ENCODE peak calls at places on chromosome 11, in ten cellular contexts. N is tibial artery, H is BJ, R is GM12865, Y is colonic mucosa, Z is breast epithelium, G is heart right ventricle, M is transverse colon, F is lung, Q is body of pancreas. L is an unnamed sample.

GRCh38 chr11:75384438-75385080 is 14.8 kb upstream of the RPS3 start:
- DNase-seq in G (peak; percentile 70), Z (peak; percentile 55), Y (peak; percentile 89), H (no peak), N (peak; percentile 81), Q (peak; percentile 82), R (peak; percentile 73), F (peak; percentile 72), M (peak; percentile 85), L (peak; percentile 54)

GRCh38 chr11:126336065-126336464 is 19.4 kb upstream of the ST3GAL4 start:
- DNase-seq in Q (no peak), F (no peak), N (no peak), Z (no peak), R (no peak), H (no peak), M (no peak), G (no peak), Y (no peak), L (peak; percentile 71)

GRCh38 chr11:134287561-134287960 is 11.4 kb downstream of the GLB1L3 start:
- DNase-seq in Q (no peak), F (no peak), N (no peak), R (no peak), H (no peak), G (no peak), Y (no peak), M (no peak), Z (no peak), L (no peak)

GRCh38 chr11:104098555-104098954 is 62.1 kb downstream of the DDI1 start:
- DNase-seq in Z (no peak), H (no peak), Y (no peak), F (no peak), R (no peak), G (no peak), Q (no peak), M (no peak), N (no peak), L (no peak)

GRCh38 chr11:117225553-117226170 is 6.2 kb downstream of the PCSK7 start:
- DNase-seq in G (no peak), Z (no peak), N (no peak), H (no peak), R (no peak), M (peak; percentile 9), F (no peak), Q (no peak), Y (no peak), L (no peak)

GRCh38 chr11:48022445-48022844 is 42.1 kb downstream of the PTPRJ start:
- DNase-seq in H (no peak), Q (no peak), R (no peak), M (no peak), F (no peak), G (no peak), Z (no peak), N (no peak), Y (no peak), L (no peak)

GRCh38 chr11:11163256-11163655 is 189.8 kb downstream of the CSNK2A3 start:
- DNase-seq in Y (no peak), M (no peak), F (no peak), Q (no peak), R (no peak), H (no peak), Z (no peak), G (no peak), N (no peak), L (no peak)

GRCh38 chr11:27698872-27699241 is 1.4 kb downstream of the BDNF start:
- DNase-seq in G (peak; percentile 77), Y (peak; percentile 76), F (peak; percentile 66), R (peak; percentile 78), Q (peak; percentile 80), H (peak; percentile 49), Z (peak; percentile 50), M (peak; percentile 66), N (peak; percentile 88), L (peak; percentile 70)

GRCh38 chr11:122696662-122697061 is 41.1 kb downstream of the UBASH3B start:
- DNase-seq in Z (no peak), Y (no peak), G (no peak), F (no peak), R (peak; percentile 33), M (no peak), Q (no peak), H (no peak), N (no peak), L (peak; percentile 88)

GRCh38 chr11:289706-290620 is 1.0 kb downstream of the PGGHG start:
- DNase-seq in H (no peak), N (peak; percentile 67), F (no peak), Z (no peak), G (no peak), Y (no peak), Q (peak; percentile 12), R (no peak), M (peak; percentile 13), L (no peak)
- H3K4me3 ChIP-seq in H (peak overlapping the region; percentile 41), N (peak overlapping the region; percentile 69), F (no peak overlapping the region), Z (peak overlapping the region; percentile 97), G (peak overlapping the region; percentile 71), Y (peak overlapping the region; percentile 73), Q (peak overlapping the region; percentile 8), R (peak overlapping the region; percentile 51), M (peak overlapping the region; percentile 79), L (peak overlapping the region; percentile 47)

DNA sequence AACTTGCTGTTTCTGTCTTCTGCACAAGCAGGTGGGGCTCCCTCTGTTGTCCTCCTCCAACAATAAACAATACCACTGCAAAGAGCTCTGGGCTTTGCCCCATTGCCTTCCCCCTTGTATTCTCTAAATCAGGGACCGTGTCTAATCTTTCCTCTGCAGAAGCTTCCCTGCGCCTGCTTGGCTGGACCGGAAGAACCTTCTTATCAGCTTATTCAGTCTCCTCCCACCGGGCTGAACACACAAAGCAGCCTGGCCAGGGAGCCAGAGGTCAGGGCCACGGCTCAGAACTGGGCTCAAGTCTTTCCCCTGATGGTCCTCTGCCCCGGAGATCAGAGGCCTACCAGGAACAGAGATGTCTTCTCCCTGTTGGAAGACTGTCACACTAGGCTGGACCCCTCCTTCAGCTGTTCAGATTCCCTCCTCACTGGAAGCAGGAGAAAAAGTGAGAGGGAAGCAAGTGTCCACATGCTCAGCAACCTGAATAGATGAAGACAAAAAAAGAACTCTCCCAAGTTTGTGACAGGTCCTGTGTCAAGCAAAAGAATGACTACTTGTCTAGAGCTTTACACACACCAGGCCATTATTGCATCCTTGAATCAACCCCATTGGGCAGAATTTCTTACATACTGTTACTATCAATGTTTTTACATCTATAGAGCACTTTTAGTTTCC is 63.7 kb downstream of the RAB30 start:
- DNase-seq in Q (peak; percentile 74), Y (peak; percentile 76), M (peak; percentile 68), N (peak; percentile 67), Z (no peak), H (no peak), R (peak; percentile 63), F (peak; percentile 38), G (peak; percentile 73), L (no peak)
- H3K4me3 ChIP-seq in Q (no peak overlapping the region), Y (no peak overlapping the region), M (peak overlapping the region; percentile 8), N (no peak overlapping the region), Z (no peak overlapping the region), H (no peak overlapping the region), R (peak overlapping the region; percentile 29), F (no peak overlapping the region), G (no peak overlapping the region), L (no peak overlapping the region)

DNA sequence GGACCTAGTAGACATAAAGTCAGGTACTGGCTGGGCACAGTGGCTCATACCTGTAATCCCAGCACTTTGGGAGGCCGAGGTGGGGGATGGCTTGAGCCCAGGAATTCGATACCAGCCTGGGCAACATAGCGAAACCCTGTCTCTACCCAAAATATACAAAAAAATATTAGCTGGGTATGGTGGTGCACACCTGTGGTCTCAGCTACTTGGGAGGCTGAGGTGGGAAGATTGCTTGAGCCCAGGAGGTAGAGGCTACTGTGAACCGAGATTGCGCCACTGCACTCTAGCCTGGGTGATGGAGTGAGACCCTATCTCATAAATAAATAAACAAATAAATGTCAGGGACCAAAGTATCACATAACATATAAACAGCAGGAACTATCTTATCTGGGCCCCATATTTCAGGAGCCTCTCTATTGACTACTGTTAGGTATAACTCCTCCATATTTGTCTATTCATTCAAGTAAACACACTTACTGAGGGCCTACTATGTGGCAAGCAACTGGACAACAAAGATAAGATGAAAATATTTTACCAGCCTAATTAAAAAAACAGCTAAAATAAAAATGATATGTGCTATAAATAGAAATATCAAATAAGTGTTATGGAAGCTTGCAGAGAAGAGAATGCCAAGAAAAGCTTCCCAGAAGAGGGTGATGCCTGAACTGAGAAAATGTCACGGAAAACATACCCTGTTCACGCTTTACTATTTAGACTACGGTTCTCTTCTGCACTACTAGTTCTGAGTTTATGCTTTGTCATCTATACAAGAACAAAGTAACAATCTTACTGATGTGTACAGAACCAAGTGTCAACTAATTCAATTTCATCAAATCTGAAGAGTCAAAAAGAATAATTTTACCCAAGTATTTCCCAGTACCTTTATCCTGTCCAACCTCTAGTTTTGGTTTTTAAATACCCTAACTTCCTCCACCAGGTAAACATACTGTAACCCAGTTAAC is 1.9 kb downstream of the NUP98 start:
- DNase-seq in G (no peak), Z (no peak), H (no peak), N (no peak), R (no peak), F (no peak), Q (no peak), Y (no peak), M (no peak), L (no peak)
- H3K4me3 ChIP-seq in G (peak overlapping the region; percentile 98), Z (peak overlapping the region; percentile 90), H (peak overlapping the region; percentile 56), N (peak overlapping the region; percentile 92), R (peak overlapping the region; percentile 81), F (no peak overlapping the region), Q (no peak overlapping the region), Y (peak overlapping the region; percentile 75), M (peak overlapping the region; percentile 87), L (peak overlapping the region; percentile 99)

GRCh38 chr11:65056999-65057398 is 1.4 kb downstream of the NAALADL1 start:
- DNase-seq in Q (no peak), N (no peak), H (no peak), M (no peak), G (no peak), Y (no peak), Z (no peak), R (no peak), F (no peak), L (no peak)

GRCh38 chr11:65058012-65058411 is 341 bp downstream of the NAALADL1 start:
- DNase-seq in R (no peak), H (no peak), G (no peak), M (no peak), Y (no peak), Q (no peak), N (no peak), F (no peak), Z (no peak), L (no peak)

GRCh38 chr11:65058419-65059054 is at the start of gene NAALADL1:
- DNase-seq in Z (no peak), M (peak; percentile 41), F (no peak), Q (no peak), Y (peak; percentile 68), G (no peak), H (no peak), N (no peak), R (no peak), L (no peak)

GRCh38 chr11:65055538-65055937 is 2.8 kb downstream of the NAALADL1 start:
- DNase-seq in Y (no peak), M (no peak), F (no peak), G (no peak), Z (no peak), R (peak; percentile 61), Q (no peak), N (no peak), H (no peak), L (no peak)

DNA sequence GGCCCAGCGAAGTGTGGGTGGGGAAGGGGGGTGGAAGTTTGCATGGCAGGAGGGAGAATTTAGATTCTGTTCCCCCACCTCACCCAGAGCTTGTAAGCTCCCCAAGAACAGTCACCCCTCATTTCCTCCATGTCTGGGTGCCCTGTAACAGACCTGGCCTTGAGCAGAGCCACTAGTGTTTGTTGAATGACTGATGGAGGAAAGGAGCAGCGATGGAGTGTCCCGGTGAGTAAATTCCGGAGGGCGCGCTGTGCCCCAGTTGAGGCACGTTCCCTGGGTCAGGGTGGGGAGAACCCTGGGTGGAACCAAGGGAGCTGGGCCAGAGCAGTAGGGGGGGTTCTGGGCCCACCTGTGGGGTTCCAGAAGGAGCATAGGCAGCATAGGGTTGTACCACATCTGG is 827 bp downstream of the NAALADL1 start:
- DNase-seq in M (no peak), N (no peak), G (no peak), F (no peak), H (no peak), Z (no peak), Y (no peak), Q (no peak), R (no peak), L (no peak)
- H3K4me3 ChIP-seq in M (no peak overlapping the region), N (no peak overlapping the region), G (no peak overlapping the region), F (no peak overlapping the region), H (no peak overlapping the region), Z (no peak overlapping the region), Y (no peak overlapping the region), Q (no peak overlapping the region), R (no peak overlapping the region), L (no peak overlapping the region)